ENCODE peak calls at places on chromosomes 5 and 9, in four cellular contexts. M, W, I and K are unnamed samples.

GRCh38 chr9:120542701-120543490 is 37.1 kb downstream of the CDK5RAP2 start:
- DNase-seq in M (no peak), W (no peak), I (no peak), K (no peak)

GRCh38 chr5:6372251-6373080 is 5.9 kb downstream of the MED10 start:
- DNase-seq in M (no peak), W (no peak), I (no peak), K (no peak)

GRCh38 chr9:120913673-120914266 is 12.8 kb downstream of the TRAF1 start:
- DNase-seq in M (no peak), W (no peak), I (no peak), K (no peak)

GRCh38 chr9:109331353-109331752 is 10.5 kb upstream of the EPB41L4B start:
- DNase-seq in M (no peak), W (no peak), I (no peak), K (no peak)

GRCh38 chr5:37198842-37199241 is 50.3 kb downstream of the CPLANE1 start:
- DNase-seq in M (no peak), W (no peak), I (no peak), K (no peak)

GRCh38 chr5:87184544-87184943 is 83.1 kb upstream of the RASA1 start:
- DNase-seq in M (no peak), W (no peak), I (no peak), K (no peak)

GRCh38 chr9:124660341-124660801 is 110.7 kb downstream of the NR6A1 start:
- DNase-seq in M (no peak), W (no peak), I (no peak), K (no peak)

GRCh38 chr9:93059097-93059959 is 827 bp downstream of the SUSD3 start:
- DNase-seq in M (no peak), W (no peak), I (no peak), K (no peak)

GRCh38 chr9:36293171-36293570 is 34.9 kb upstream of the GNE start:
- DNase-seq in M (no peak), W (no peak), I (no peak), K (no peak)

GRCh38 chr5:145629047-145629446 is 206.1 kb downstream of the PRELID2 start:
- DNase-seq in M (no peak), W (no peak), I (no peak), K (no peak)

GRCh38 chr5:131994533-131995226 is 16.8 kb downstream of the ACSL6 start:
- DNase-seq in M (no peak), W (no peak), I (no peak), K (no peak)

GRCh38 chr5:98923961-98924360 is 4.8 kb downstream of the CHD1 start:
- DNase-seq in M (no peak), W (no peak), I (no peak), K (no peak)

GRCh38 chr9:88502552-88503034 is 32.4 kb upstream of the NXNL2 start:
- DNase-seq in M (no peak), W (no peak), I (no peak), K (no peak)

GRCh38 chr5:136811086-136811485 is 445.7 kb upstream of the TRPC7 start:
- DNase-seq in M (no peak), W (no peak), I (no peak), K (no peak)

GRCh38 chr9:88090151-88090581 is 48.1 kb downstream of the SPATA31C2 start:
- DNase-seq in M (no peak), W (no peak), I (no peak), K (no peak)

GRCh38 chr9:122218885-122219855 is 9.6 kb downstream of the LHX6 start:
- DNase-seq in M (no peak), W (no peak), I (no peak), K (no peak)

GRCh38 chr9:33408087-33408486 is 5.7 kb upstream of the AQP7 start:
- DNase-seq in M (no peak), W (no peak), I (no peak), K (no peak)

GRCh38 chr5:77663081-77663863 is 24.8 kb upstream of the OTP start:
- DNase-seq in M (no peak), W (no peak), I (no peak), K (no peak)

GRCh38 chr5:67815455-67816391 is 399.8 kb upstream of the PIK3R1 start:
- DNase-seq in M (no peak), W (peak; percentile 19), I (no peak), K (no peak)

GRCh38 chr9:10678010-10678409 is 65.2 kb upstream of the PTPRD start:
- DNase-seq in M (no peak), W (no peak), I (no peak), K (no peak)

GRCh38 chr5:141040093-141040762 is 10.9 kb upstream of the PCDHB1 start:
- DNase-seq in M (no peak), W (no peak), I (no peak), K (no peak)

GRCh38 chr5:89584339-89584956 is 701.5 kb upstream of the MEF2C start:
- DNase-seq in M (no peak), W (no peak), I (no peak), K (no peak)

GRCh38 chr5:68285075-68285827 is 69.7 kb downstream of the PIK3R1 start:
- DNase-seq in M (no peak), W (no peak), I (no peak), K (no peak)

GRCh38 chr5:141211-141610 is 49.2 kb downstream of the PLEKHG4B start:
- DNase-seq in M (no peak), W (no peak), I (no peak), K (no peak)

GRCh38 chr9:5450360-5451051 is at the start of gene CD274:
- DNase-seq in M (peak; percentile 93), W (peak; percentile 64), I (peak; percentile 29), K (no peak)

GRCh38 chr5:132816554-132816953 is 3.5 kb downstream of the SOWAHA start:
- DNase-seq in M (no peak), W (no peak), I (no peak), K (no peak)

GRCh38 chr5:80414113-80414512 is 6.2 kb downstream of the ZFYVE16 start:
- DNase-seq in M (no peak), W (no peak), I (no peak), K (no peak)

GRCh38 chr5:146731909-146732659 is 146.5 kb downstream of the PPP2R2B start:
- DNase-seq in M (no peak), W (no peak), I (no peak), K (no peak)

GRCh38 chr5:124061663-124062062 is 549.7 kb downstream of the CSNK1G3 start:
- DNase-seq in M (peak; percentile 67), W (no peak), I (no peak), K (no peak)

GRCh38 chr9:134236935-134237629 is 72.7 kb upstream of the RNU6ATAC start:
- DNase-seq in M (no peak), W (no peak), I (no peak), K (no peak)

GRCh38 chr5:178965465-178966055 is 24.6 kb downstream of the ZNF454 start:
- DNase-seq in M (no peak), W (no peak), I (no peak), K (no peak)

GRCh38 chr5:33049845-33050244 is 338.7 kb downstream of the NPR3 start:
- DNase-seq in M (no peak), W (no peak), I (no peak), K (no peak)

GRCh38 chr9:90827181-90827866 is 25.7 kb downstream of the SYK start:
- DNase-seq in M (no peak), W (no peak), I (no peak), K (peak; percentile 70)

GRCh38 chr5:64625678-64626077 is 64.6 kb upstream of the SHISAL2B start:
- DNase-seq in M (no peak), W (no peak), I (no peak), K (no peak)

GRCh38 chr9:94127806-94128205 is 43.5 kb downstream of the PTPDC1 start:
- DNase-seq in M (no peak), W (no peak), I (no peak), K (no peak)

GRCh38 chr5:139251695-139252288 is 41.7 kb upstream of the MATR3 start:
- DNase-seq in M (peak; percentile 4), W (no peak), I (no peak), K (no peak)

GRCh38 chr5:139248826-139249453 is 44.6 kb upstream of the MATR3 start:
- DNase-seq in M (peak; percentile 8), W (no peak), I (no peak), K (no peak)

GRCh38 chr5:139256820-139257219 is 36.7 kb upstream of the MATR3 start:
- DNase-seq in M (no peak), W (no peak), I (no peak), K (no peak)

GRCh38 chr5:139251281-139251687 is 42.3 kb upstream of the MATR3 start:
- DNase-seq in M (peak; percentile 10), W (no peak), I (no peak), K (no peak)

GRCh38 chr5:139253115-139253514 is 40.4 kb upstream of the MATR3 start:
- DNase-seq in M (no peak), W (no peak), I (no peak), K (no peak)
- TF ChIP-seq POLR2A in M (no peak), W (no peak), I (no peak), K (no peak)

DNA sequence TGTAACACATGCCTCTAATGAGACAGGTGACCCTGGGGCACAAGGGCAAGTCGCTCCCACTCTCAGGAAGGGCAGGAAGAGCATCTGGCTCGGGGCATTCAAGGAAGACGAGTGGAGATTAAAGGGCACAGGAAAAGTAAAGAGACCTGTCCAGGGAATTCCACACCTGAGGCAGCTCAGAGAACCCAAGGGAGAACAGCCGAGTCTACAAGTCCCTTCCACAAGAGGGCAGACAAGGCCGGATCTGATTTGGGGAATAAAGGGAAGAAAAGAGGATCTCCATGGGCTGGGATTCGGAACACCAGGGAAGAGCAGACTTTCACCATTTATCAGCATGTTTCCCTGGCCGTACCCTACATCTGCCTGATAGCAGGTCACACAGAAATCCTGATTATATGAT is 28.1 kb downstream of the GPX3 start:
- DNase-seq in M (no peak), W (no peak), I (no peak), K (no peak)
- TF ChIP-seq CTCF in M (no peak), W (no peak), I (peak; percentile 37), K (no peak)

GRCh38 chr5:170749911-170750431 is 33.6 kb upstream of the GABRP start:
- DNase-seq in M (no peak), W (no peak), I (no peak), K (no peak)
- TF ChIP-seq POLR2A in M (no peak), W (no peak), I (no peak), K (no peak)

DNA sequence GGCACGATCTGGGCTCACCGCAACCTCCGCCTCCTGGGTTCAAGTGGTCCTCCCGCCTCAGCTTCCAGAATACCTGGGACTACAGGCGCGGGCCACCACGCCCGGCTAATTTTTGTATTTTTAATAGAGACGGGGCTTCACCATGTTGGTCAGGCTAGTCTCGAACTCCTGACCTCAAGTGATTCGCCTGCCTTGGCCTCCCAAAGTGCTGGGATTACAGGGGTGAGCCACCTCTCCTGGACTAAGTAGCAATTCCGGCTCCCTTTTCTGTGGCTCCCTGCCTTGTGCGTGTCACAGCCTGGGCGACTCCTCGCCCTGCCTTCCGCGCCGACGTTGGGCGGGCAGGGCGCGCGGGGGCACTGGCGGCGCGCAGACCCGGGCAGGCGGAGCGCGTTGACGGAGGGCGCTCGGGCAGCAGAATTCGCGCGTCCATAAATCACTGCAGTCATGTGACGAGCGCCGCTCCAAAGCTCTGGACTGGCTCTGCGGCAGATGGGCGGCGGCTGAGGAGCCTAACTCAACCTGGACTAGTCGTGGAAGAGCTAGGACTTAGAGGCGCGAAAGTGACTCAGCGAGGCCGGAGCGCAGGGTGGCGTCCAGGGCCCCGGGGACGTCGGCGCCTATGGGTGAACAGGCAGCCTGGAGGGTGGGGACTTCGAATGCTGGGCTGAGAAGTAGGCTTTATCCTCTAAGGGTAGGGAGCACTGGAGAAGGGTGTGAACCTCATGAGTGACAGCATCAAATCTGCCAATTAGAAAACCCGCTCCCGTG is 1.4 kb upstream of the CIZ1 start:
- DNase-seq in M (peak; percentile 93), W (peak; percentile 69), I (no peak), K (no peak)
- TF ChIP-seq CTCF in M (no peak), W (peak; percentile 15), I (no peak), K (no peak)